ENCODE peak calls at places on chromosomes 5 and 9, in nine cellular contexts. O, E, V, U, A, H, L, B and N are unnamed samples.

GRCh38 chr9:122159026-122159924 is at the start of the genes MORN5 and NDUFA8:
- DNase-seq in O (peak; percentile 92), H (peak; percentile 99), E (peak; percentile 97), B (peak; percentile 98), A (peak; percentile 98), U (peak; percentile 94), L (peak; percentile 98), V (peak; percentile 86), N (peak; percentile 96)

GRCh38 chr9:10059044-10059443 is 553.8 kb downstream of the PTPRD start:
- DNase-seq in O (no peak), U (no peak), B (no peak), A (no peak), E (no peak), H (no peak), L (no peak), V (no peak), N (peak; percentile 52)

GRCh38 chr9:72844440-72844768 is 108.4 kb downstream of the ALDH1A1 start:
- DNase-seq in B (no peak), A (no peak), L (no peak), V (no peak), U (no peak), O (no peak), H (no peak), E (no peak), N (no peak)

GRCh38 chr5:81639556-81639955 is 111.3 kb downstream of the SSBP2 start:
- DNase-seq in O (no peak), H (no peak), A (no peak), B (no peak), V (no peak), L (no peak), E (no peak), U (no peak), N (no peak)

GRCh38 chr5:138029501-138029900 is 3.4 kb downstream of the FAM13B start:
- DNase-seq in A (no peak), B (no peak), V (no peak), H (no peak), U (no peak), E (no peak), O (no peak), L (no peak), N (no peak)

GRCh38 chr9:16068476-16068875 is 515.6 kb downstream of the CCDC171 start:
- DNase-seq in L (no peak), H (no peak), V (no peak), A (no peak), O (no peak), B (no peak), E (no peak), U (no peak), N (no peak)

GRCh38 chr5:163379298-163380155 is 57.9 kb upstream of the CCNG1 start:
- DNase-seq in O (peak; percentile 44), E (no peak), V (no peak), H (peak; percentile 51), B (no peak), U (peak; percentile 75), A (no peak), L (no peak), N (no peak)

GRCh38 chr9:123246534-123246933 is 21.9 kb downstream of the STRBP start:
- DNase-seq in A (no peak), O (no peak), V (no peak), H (no peak), E (no peak), B (no peak), U (no peak), L (no peak), N (no peak)

GRCh38 chr5:146878471-146879172 is at the start of gene PPP2R2B:
- DNase-seq in L (peak; percentile 88), H (no peak), V (no peak), U (no peak), O (no peak), A (peak; percentile 66), B (no peak), E (no peak), N (no peak)

GRCh38 chr9:119273325-119273904 is 95.8 kb downstream of the BRINP1 start:
- DNase-seq in V (no peak), E (no peak), H (no peak), U (no peak), L (no peak), B (no peak), A (no peak), O (no peak), N (no peak)

GRCh38 chr5:14443665-14444064 is 137.9 kb upstream of the OTULINL start:
- DNase-seq in A (no peak), H (no peak), B (no peak), L (no peak), V (no peak), O (no peak), U (no peak), E (no peak), N (no peak)

GRCh38 chr5:153613143-153613542 is 122.7 kb downstream of the GRIA1 start:
- DNase-seq in B (no peak), O (no peak), A (no peak), E (no peak), H (no peak), U (no peak), L (no peak), V (no peak), N (no peak)

GRCh38 chr5:143364061-143364460 is 39.4 kb downstream of the NR3C1 start:
- DNase-seq in L (no peak), A (no peak), H (no peak), B (no peak), V (no peak), O (no peak), U (no peak), E (no peak), N (no peak)

GRCh38 chr5:14265574-14265973 is 122.4 kb downstream of the TRIO start:
- DNase-seq in H (no peak), E (no peak), B (no peak), U (peak; percentile 74), V (no peak), L (no peak), A (no peak), O (peak; percentile 53), N (no peak)

GRCh38 chr5:113378960-113379541 is 55.7 kb downstream of the TSSK1B start:
- DNase-seq in B (no peak), O (peak; percentile 47), V (peak; percentile 9), A (no peak), L (no peak), E (no peak), U (peak; percentile 50), H (peak; percentile 62), N (peak; percentile 24)

GRCh38 chr5:148120317-148120716 is 48.0 kb upstream of the SPINK14 start:
- DNase-seq in O (peak; percentile 15), V (no peak), B (no peak), U (no peak), E (no peak), A (no peak), L (no peak), H (no peak), N (no peak)

GRCh38 chr5:148125641-148126040 is 42.7 kb upstream of the SPINK14 start:
- DNase-seq in H (no peak), O (peak; percentile 8), V (no peak), L (no peak), E (no peak), U (no peak), B (no peak), A (no peak), N (no peak)
- TF ChIP-seq CTCF in H (no peak), O (no peak), V (no peak), L (no peak), E (no peak), U (peak; percentile 21), B (no peak), A (no peak), N (no peak)

GRCh38 chr5:102974177-102974576 is 145.8 kb downstream of the GIN1 start:
- DNase-seq in L (no peak), H (no peak), V (no peak), B (no peak), E (no peak), U (no peak), A (no peak), O (no peak), N (no peak)

GRCh38 chr5:102975040-102975439 is 144.9 kb downstream of the GIN1 start:
- DNase-seq in O (no peak), L (no peak), A (no peak), U (no peak), E (no peak), V (no peak), H (no peak), B (no peak), N (no peak)

GRCh38 chr5:102971693-102972293 is 148.1 kb downstream of the GIN1 start:
- DNase-seq in A (no peak), U (peak; percentile 26), H (no peak), L (no peak), V (no peak), B (no peak), E (no peak), O (peak; percentile 1), N (no peak)

DNA sequence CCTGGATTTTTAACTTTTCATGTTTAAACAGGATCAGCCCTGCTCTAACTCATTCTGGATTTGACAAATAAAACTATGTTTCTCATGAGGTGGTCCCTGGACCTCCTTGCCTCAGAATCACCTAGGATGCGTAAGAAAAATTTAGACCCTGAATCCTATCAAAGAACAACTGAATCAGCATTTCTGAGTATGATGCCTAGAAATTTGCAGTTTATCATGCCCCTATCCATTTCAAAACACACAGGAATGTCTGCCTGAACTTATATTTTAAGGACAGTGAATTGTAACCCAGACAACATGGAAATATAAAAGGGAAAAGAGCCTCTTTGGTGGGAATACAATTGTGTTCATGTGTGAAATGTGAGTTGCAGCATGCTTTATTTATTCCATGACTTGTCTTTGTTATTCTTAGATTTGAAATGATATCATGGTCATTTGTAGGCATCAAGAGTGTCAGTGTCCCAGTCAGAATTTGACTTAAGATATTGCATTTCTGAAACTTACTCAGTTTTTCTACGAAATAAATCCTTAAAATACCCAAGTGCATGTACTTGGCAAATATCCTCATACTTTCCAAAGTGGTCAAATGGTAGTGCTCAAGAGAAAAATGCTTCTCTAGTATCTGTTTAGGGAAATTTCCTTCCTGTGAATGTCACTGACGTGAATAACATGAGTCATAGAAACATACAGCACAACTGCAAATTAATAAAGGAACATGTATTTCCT is 144.3 kb downstream of the GIN1 start:
- DNase-seq in V (no peak), U (no peak), A (no peak), B (no peak), H (no peak), O (no peak), E (no peak), L (no peak), N (no peak)
- TF ChIP-seq POLR2AphosphoS5 in V (no peak), U (no peak), A (no peak), B (no peak), H (no peak), O (no peak), E (no peak), L (no peak), N (no peak)

DNA sequence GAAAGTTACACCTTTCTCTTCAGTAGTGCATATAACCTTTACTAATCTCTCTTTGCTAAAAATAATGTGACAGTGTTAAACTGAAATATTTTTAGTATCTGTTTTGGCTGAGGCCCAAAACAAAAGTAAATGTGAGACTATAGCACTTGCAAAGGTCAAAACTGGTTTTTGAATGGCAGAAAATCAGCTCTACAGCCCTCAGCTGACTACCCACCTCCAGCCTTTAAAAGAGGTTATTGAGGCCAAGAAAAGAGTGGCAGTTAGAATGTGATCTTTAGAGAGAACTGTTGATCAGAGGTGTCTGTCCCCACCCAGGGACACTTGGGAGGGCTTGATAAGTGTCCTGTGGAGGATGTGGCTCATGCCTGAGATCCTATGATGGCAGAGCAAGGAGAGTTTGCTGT is 30.9 kb downstream of the PRKACG start:
- DNase-seq in O (no peak), U (no peak), H (peak; percentile 78), B (no peak), V (peak; percentile 64), L (no peak), E (no peak), A (no peak), N (no peak)
- TF ChIP-seq POLR2A in O (no peak), U (no peak), H (no peak), B (no peak), V (no peak), L (no peak), E (no peak), A (no peak), N (no peak)

GRCh38 chr5:72149742-72150141 is 42.5 kb downstream of the MAP1B start:
- DNase-seq in U (no peak), H (no peak), B (no peak), V (no peak), L (no peak), O (no peak), E (no peak), A (no peak), N (no peak)
- TF ChIP-seq CTCF in U (peak; percentile 30), H (peak; percentile 15), B (peak; percentile 34), V (peak; percentile 8), L (no peak), O (no peak), E (no peak), A (no peak), N (no peak)